ENCODE peak calls at places on chromosomes 13 and 19, in six cellular contexts. One of them, this sample, is unnamed.

GRCh38 chr13:49746111-49746510 is 46.4 kb downstream of the KPNA3 start:
- DNase-seq in endothelial cell of umbilical vein: no peak
- DNase-seq in HepG2: peak
- DNase-seq in A549: no peak
- DNase-seq in K562: no peak
- DNase-seq in GM12878: no peak
- DNase-seq in this sample: no peak

GRCh38 chr13:112113851-112114250 is 46.9 kb downstream of the SOX1 start:
- DNase-seq in endothelial cell of umbilical vein: no peak
- DNase-seq in HepG2: no peak
- DNase-seq in A549: no peak
- DNase-seq in K562: no peak
- DNase-seq in GM12878: no peak
- DNase-seq in this sample: no peak

GRCh38 chr13:23626730-23627129 is 56.5 kb downstream of the TNFRSF19 start:
- DNase-seq in endothelial cell of umbilical vein: no peak
- DNase-seq in HepG2: no peak
- DNase-seq in A549: no peak
- DNase-seq in K562: no peak
- DNase-seq in GM12878: no peak
- DNase-seq in this sample: no peak

GRCh38 chr13:111941845-111942447 is 125.0 kb upstream of the SOX1 start:
- DNase-seq in endothelial cell of umbilical vein: no peak
- DNase-seq in HepG2: no peak
- DNase-seq in A549: no peak
- DNase-seq in K562: no peak
- DNase-seq in GM12878: no peak
- DNase-seq in this sample: no peak

GRCh38 chr19:42092350-42092749 is 16.4 kb downstream of the ZNF574 start:
- DNase-seq in endothelial cell of umbilical vein: peak
- DNase-seq in HepG2: no peak
- DNase-seq in A549: peak
- DNase-seq in K562: peak
- DNase-seq in GM12878: no peak
- DNase-seq in this sample: peak

GRCh38 chr13:95677564-95678386 is 836 bp downstream of the DNAJC3 start:
- DNase-seq in endothelial cell of umbilical vein: peak
- DNase-seq in HepG2: no peak
- DNase-seq in A549: peak
- DNase-seq in K562: no peak
- DNase-seq in GM12878: no peak
- DNase-seq in this sample: peak

GRCh38 chr13:101916108-101916757 is 463.8 kb downstream of the ITGBL1 start:
- DNase-seq in endothelial cell of umbilical vein: no peak
- DNase-seq in HepG2: no peak
- DNase-seq in A549: peak
- DNase-seq in K562: no peak
- DNase-seq in GM12878: no peak
- DNase-seq in this sample: no peak

GRCh38 chr13:88649855-88650254 is 978.7 kb downstream of the SLITRK5 start:
- DNase-seq in endothelial cell of umbilical vein: no peak
- DNase-seq in HepG2: no peak
- DNase-seq in A549: no peak
- DNase-seq in K562: no peak
- DNase-seq in GM12878: no peak
- DNase-seq in this sample: peak

GRCh38 chr13:38262211-38262610 is 87.4 kb upstream of the UFM1 start:
- DNase-seq in endothelial cell of umbilical vein: no peak
- DNase-seq in HepG2: no peak
- DNase-seq in A549: no peak
- DNase-seq in K562: no peak
- DNase-seq in GM12878: no peak
- DNase-seq in this sample: no peak

GRCh38 chr19:11405846-11406643 is 13.1 kb downstream of the RGL3 start:
- DNase-seq in endothelial cell of umbilical vein: no peak
- DNase-seq in HepG2: no peak
- DNase-seq in A549: no peak
- DNase-seq in K562: no peak
- DNase-seq in GM12878: no peak
- DNase-seq in this sample: no peak

GRCh38 chr13:44174769-44175425 is 198.7 kb upstream of the SERP2 start:
- DNase-seq in endothelial cell of umbilical vein: no peak
- DNase-seq in HepG2: no peak
- DNase-seq in A549: no peak
- DNase-seq in K562: peak
- DNase-seq in GM12878: no peak
- DNase-seq in this sample: peak

GRCh38 chr19:10078329-10078728 is 7.8 kb upstream of the SHFL start:
- DNase-seq in endothelial cell of umbilical vein: no peak
- DNase-seq in HepG2: no peak
- DNase-seq in A549: no peak
- DNase-seq in K562: no peak
- DNase-seq in GM12878: no peak
- DNase-seq in this sample: peak

GRCh38 chr19:7918615-7919421 is 1.3 kb upstream of the SNAPC2 start:
- DNase-seq in endothelial cell of umbilical vein: no peak
- DNase-seq in HepG2: peak
- DNase-seq in A549: no peak
- DNase-seq in K562: no peak
- DNase-seq in GM12878: no peak
- DNase-seq in this sample: no peak

GRCh38 chr19:7916908-7917291 is 2.3 kb downstream of the TGFBR3L start:
- DNase-seq in endothelial cell of umbilical vein: no peak
- DNase-seq in HepG2: no peak
- DNase-seq in A549: no peak
- DNase-seq in K562: no peak
- DNase-seq in GM12878: no peak
- DNase-seq in this sample: no peak

GRCh38 chr19:7916137-7916907 is 1.7 kb downstream of the TGFBR3L start:
- DNase-seq in endothelial cell of umbilical vein: no peak
- DNase-seq in HepG2: no peak
- DNase-seq in A549: no peak
- DNase-seq in K562: no peak
- DNase-seq in GM12878: no peak
- DNase-seq in this sample: peak

GRCh38 chr19:7915250-7916136 is 863 bp downstream of the TGFBR3L start:
- DNase-seq in endothelial cell of umbilical vein: no peak
- DNase-seq in HepG2: no peak
- DNase-seq in A549: no peak
- DNase-seq in K562: no peak
- DNase-seq in GM12878: no peak
- DNase-seq in this sample: no peak

DNA sequence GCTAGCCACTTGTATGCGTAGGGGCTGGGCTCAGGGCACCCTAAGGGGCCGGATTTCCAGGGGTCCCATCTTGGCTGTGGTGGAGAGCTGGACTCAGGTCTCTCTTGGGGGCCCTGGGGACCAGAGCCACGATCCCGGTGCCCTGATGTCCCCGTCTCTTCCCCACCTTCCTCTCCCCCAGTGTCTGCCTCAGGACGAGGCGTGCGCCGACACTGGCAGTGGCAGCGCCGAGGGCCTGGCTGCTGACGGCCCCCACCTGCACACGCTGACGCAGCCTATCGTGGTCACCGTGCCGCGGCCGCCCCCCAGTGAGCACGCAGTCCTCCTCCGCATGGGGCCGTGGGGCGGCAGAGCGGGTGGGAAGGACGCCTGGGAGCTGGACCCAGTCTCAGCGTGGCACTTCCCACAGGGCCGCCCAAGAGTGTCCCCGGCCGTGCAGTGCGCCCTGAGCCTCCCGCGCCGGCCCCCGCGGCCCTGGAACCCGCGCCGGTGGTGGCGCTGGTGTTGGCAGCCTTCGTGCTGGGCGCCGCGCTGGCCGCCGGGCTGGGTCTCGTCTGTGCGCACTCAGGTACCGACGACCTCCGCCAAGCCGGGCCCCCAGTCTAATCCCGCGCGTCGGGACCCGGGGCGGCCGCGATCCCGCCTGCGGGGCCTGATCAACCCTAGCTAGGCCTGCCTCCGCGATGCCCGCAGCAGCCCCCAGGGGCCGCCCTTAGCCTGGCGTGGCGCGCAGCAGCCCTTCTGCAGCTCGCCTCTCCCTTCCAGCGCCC is 2.7 kb upstream of the SNAPC2 start:
- DNase-seq in endothelial cell of umbilical vein: peak
- DNase-seq in HepG2: no peak
- DNase-seq in A549: peak
- DNase-seq in K562: no peak
- DNase-seq in GM12878: no peak
- DNase-seq in this sample: peak
- TF ChIP-seq CTCF in endothelial cell of umbilical vein: peak
- TF ChIP-seq CTCF in HepG2: no peak
- TF ChIP-seq CTCF in A549: peak
- TF ChIP-seq CTCF in K562: peak
- TF ChIP-seq CTCF in GM12878: peak
- TF ChIP-seq CTCF in this sample: peak

GRCh38 chr19:1161716-1162115 is 12.4 kb downstream of the SBNO2 start:
- DNase-seq in endothelial cell of umbilical vein: no peak
- DNase-seq in HepG2: no peak
- DNase-seq in A549: peak
- DNase-seq in K562: peak
- DNase-seq in GM12878: no peak
- DNase-seq in this sample: peak
- TF ChIP-seq POLR2A in endothelial cell of umbilical vein: no peak
- TF ChIP-seq POLR2A in HepG2: no peak
- TF ChIP-seq POLR2A in A549: no peak
- TF ChIP-seq POLR2A in K562: no peak
- TF ChIP-seq POLR2A in GM12878: no peak
- TF ChIP-seq POLR2A in this sample: no peak

GRCh38 chr13:46831588-46832194 is 34.7 kb upstream of the ESD start:
- DNase-seq in endothelial cell of umbilical vein: peak
- DNase-seq in HepG2: peak
- DNase-seq in A549: peak
- DNase-seq in K562: peak
- DNase-seq in GM12878: no peak
- DNase-seq in this sample: peak
- TF ChIP-seq MYC in endothelial cell of umbilical vein: no peak
- TF ChIP-seq MYC in HepG2: no peak
- TF ChIP-seq MYC in A549: no peak
- TF ChIP-seq MYC in K562: no peak
- TF ChIP-seq MYC in GM12878: no peak
- TF ChIP-seq MYC in this sample: no peak

GRCh38 chr13:33394294-33394932 is 108.9 kb upstream of the STARD13 start:
- DNase-seq in endothelial cell of umbilical vein: no peak
- DNase-seq in HepG2: no peak
- DNase-seq in A549: no peak
- DNase-seq in K562: no peak
- DNase-seq in GM12878: no peak
- DNase-seq in this sample: no peak

GRCh38 chr13:33392794-33393371 is 107.3 kb upstream of the STARD13 start:
- DNase-seq in endothelial cell of umbilical vein: no peak
- DNase-seq in HepG2: no peak
- DNase-seq in A549: no peak
- DNase-seq in K562: no peak
- DNase-seq in GM12878: no peak
- DNase-seq in this sample: no peak

GRCh38 chr13:33383724-33384577 is 98.4 kb upstream of the STARD13 start:
- DNase-seq in endothelial cell of umbilical vein: no peak
- DNase-seq in HepG2: no peak
- DNase-seq in A549: no peak
- DNase-seq in K562: no peak
- DNase-seq in GM12878: no peak
- DNase-seq in this sample: no peak

DNA sequence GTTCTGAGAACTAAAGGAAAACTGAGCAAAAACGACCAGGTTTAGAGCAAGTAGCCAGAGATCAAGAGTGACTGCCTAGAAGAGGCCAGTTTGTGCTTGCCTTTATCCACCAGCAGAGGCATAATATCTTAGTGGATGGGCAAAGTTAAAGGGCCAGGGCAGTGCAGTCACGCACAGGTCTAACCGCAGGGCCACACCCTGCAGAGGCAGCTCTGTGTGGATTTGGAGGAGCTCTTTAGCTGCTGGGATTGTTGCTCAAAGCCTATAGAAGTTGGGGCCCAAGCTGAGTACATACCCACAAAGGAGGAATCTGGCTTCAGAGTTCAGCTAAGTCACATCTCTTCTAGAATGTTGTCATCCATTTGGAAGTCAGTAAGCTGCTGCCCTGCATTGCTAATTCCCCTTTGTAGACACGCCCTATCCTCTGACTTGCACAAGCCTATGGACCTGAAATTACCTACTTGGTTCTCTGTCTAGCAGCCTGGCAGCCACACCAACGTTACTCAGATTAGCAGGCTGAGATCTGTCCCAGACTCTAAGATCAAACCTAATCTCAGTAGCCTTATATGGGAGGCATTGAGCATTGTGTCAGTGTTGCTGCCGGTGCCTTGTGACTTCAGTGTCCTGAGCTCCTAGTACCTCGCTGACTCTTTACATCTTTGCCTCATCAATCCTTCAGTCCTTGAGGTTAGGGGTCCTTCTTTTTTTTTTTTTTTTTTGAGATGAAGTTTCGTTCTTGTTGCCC is 102.9 kb upstream of the STARD13 start:
- DNase-seq in endothelial cell of umbilical vein: no peak
- DNase-seq in HepG2: no peak
- DNase-seq in A549: no peak
- DNase-seq in K562: no peak
- DNase-seq in GM12878: no peak
- DNase-seq in this sample: no peak
- TF ChIP-seq CTCF in endothelial cell of umbilical vein: no peak
- TF ChIP-seq CTCF in HepG2: no peak
- TF ChIP-seq CTCF in A549: no peak
- TF ChIP-seq CTCF in K562: peak
- TF ChIP-seq CTCF in GM12878: peak
- TF ChIP-seq CTCF in this sample: no peak

GRCh38 chr19:38693380-38694223 is 46.2 kb downstream of the ACTN4 start:
- DNase-seq in endothelial cell of umbilical vein: peak
- DNase-seq in HepG2: peak
- DNase-seq in A549: peak
- DNase-seq in K562: no peak
- DNase-seq in GM12878: no peak
- DNase-seq in this sample: peak
- TF ChIP-seq POLR2A in endothelial cell of umbilical vein: peak
- TF ChIP-seq POLR2A in HepG2: no peak
- TF ChIP-seq POLR2A in A549: no peak
- TF ChIP-seq POLR2A in K562: no peak
- TF ChIP-seq POLR2A in GM12878: no peak
- TF ChIP-seq POLR2A in this sample: no peak

GRCh38 chr13:26561636-26562537 is 4.4 kb downstream of the WASF3 start:
- DNase-seq in endothelial cell of umbilical vein: peak
- DNase-seq in HepG2: peak
- DNase-seq in A549: no peak
- DNase-seq in K562: no peak
- DNase-seq in GM12878: no peak
- DNase-seq in this sample: no peak
- TF ChIP-seq MYC in endothelial cell of umbilical vein: no peak
- TF ChIP-seq MYC in HepG2: no peak
- TF ChIP-seq MYC in A549: no peak
- TF ChIP-seq MYC in K562: no peak
- TF ChIP-seq MYC in GM12878: no peak
- TF ChIP-seq MYC in this sample: no peak